ENCODE peak calls at places on chromosomes 13 and 19, in six cellular contexts. K, S, N, O, Y and G are unnamed samples.

GRCh38 chr13:100434010-100434763 is 154.4 kb downstream of the GGACT start:
- DNase-seq in K (no peak), S (peak), N (no peak), O (no peak), Y (no peak), G (no peak)

GRCh38 chr13:40476175-40476958 is 190.1 kb downstream of the FOXO1 start:
- DNase-seq in K (no peak), S (peak), N (no peak), O (no peak), Y (peak), G (no peak)

GRCh38 chr13:21735621-21736401 is 64.9 kb downstream of the FGF9 start:
- DNase-seq in K (no peak), S (peak), N (peak), O (no peak), Y (no peak), G (no peak)

GRCh38 chr13:99467764-99468163 is 33.5 kb upstream of the TM9SF2 start:
- DNase-seq in K (no peak), S (peak), N (no peak), O (no peak), Y (peak), G (no peak)

GRCh38 chr13:107075576-107075975 is 507.6 kb upstream of the ARGLU1 start:
- DNase-seq in K (no peak), S (no peak), N (no peak), O (no peak), Y (no peak), G (no peak)

GRCh38 chr13:23627419-23627818 is 57.2 kb downstream of the TNFRSF19 start:
- DNase-seq in K (no peak), S (no peak), N (no peak), O (no peak), Y (no peak), G (no peak)

GRCh38 chr13:28355822-28356371 is 139.0 kb downstream of the FLT1 start:
- DNase-seq in K (no peak), S (peak), N (no peak), O (no peak), Y (peak), G (no peak)

GRCh38 chr19:4361152-4362037 is 18.0 kb downstream of the MPND start:
- DNase-seq in K (no peak), S (peak), N (no peak), O (no peak), Y (no peak), G (no peak)

GRCh38 chr13:20713014-20713376 is 9.5 kb downstream of the IL17D start:
- DNase-seq in K (no peak), S (peak), N (no peak), O (no peak), Y (no peak), G (no peak)

GRCh38 chr13:19985219-19985556 is 26.7 kb downstream of the ZMYM2 start:
- DNase-seq in K (no peak), S (no peak), N (no peak), O (no peak), Y (no peak), G (no peak)

GRCh38 chr13:110713981-110714797 is 689 bp downstream of the ING1 start:
- DNase-seq in K (peak), S (peak), N (peak), O (no peak), Y (peak), G (peak)

GRCh38 chr19:10378124-10378523 is 2.2 kb downstream of the TYK2 start:
- DNase-seq in K (no peak), S (no peak), N (no peak), O (no peak), Y (no peak), G (no peak)

GRCh38 chr19:41705393-41706174 is 2.8 kb upstream of the CEACAM5 start:
- DNase-seq in K (no peak), S (peak), N (no peak), O (no peak), Y (no peak), G (no peak)

GRCh38 chr19:3075605-3076431 is 13.5 kb upstream of the TLE5 start:
- DNase-seq in K (peak), S (peak), N (no peak), O (peak), Y (no peak), G (peak)

GRCh38 chr19:12799723-12800343 is 1.8 kb downstream of the PRDX2 start:
- DNase-seq in K (no peak), S (no peak), N (no peak), O (no peak), Y (no peak), G (no peak)

GRCh38 chr13:95564948-95565347 is 12.4 kb downstream of the CLDN10 start:
- DNase-seq in K (no peak), S (peak), N (no peak), O (no peak), Y (peak), G (no peak)

GRCh38 chr13:44972956-44973581 is 16.2 kb downstream of the NUFIP1 start:
- DNase-seq in K (no peak), S (peak), N (no peak), O (no peak), Y (peak), G (no peak)

GRCh38 chr19:51926784-51927741 is at the start of gene ZNF613:
- DNase-seq in K (peak), S (peak), N (peak), O (peak), Y (peak), G (peak)

GRCh38 chr19:39448271-39448670 is 2.9 kb downstream of the SUPT5H start:
- DNase-seq in K (no peak), S (peak), N (no peak), O (no peak), Y (no peak), G (no peak)

GRCh38 chr13:95643814-95644598 is 500 bp downstream of the DZIP1 start:
- DNase-seq in K (no peak), S (peak), N (peak), O (no peak), Y (no peak), G (peak)

GRCh38 chr13:71644579-71644978 is 222.4 kb downstream of the DACH1 start:
- DNase-seq in K (no peak), S (no peak), N (no peak), O (no peak), Y (no peak), G (no peak)

GRCh38 chr19:18419195-18419698 is at the start of gene SSBP4:
- DNase-seq in K (peak), S (peak), N (peak), O (peak), Y (peak), G (peak)

GRCh38 chr13:110524484-110525254 is 36.9 kb downstream of the RAB20 start:
- DNase-seq in K (peak), S (no peak), N (peak), O (no peak), Y (no peak), G (no peak)

GRCh38 chr13:109840201-109840892 is 54.0 kb upstream of the IRS2 start:
- DNase-seq in K (no peak), S (peak), N (no peak), O (peak), Y (no peak), G (peak)

GRCh38 chr13:23867027-23867491 is 22.1 kb downstream of the MIPEP start:
- DNase-seq in K (no peak), S (peak), N (no peak), O (no peak), Y (no peak), G (peak)

GRCh38 chr19:12806242-12807131 is at the start of gene RNASEH2A:
- DNase-seq in K (peak), S (peak), N (peak), O (peak), Y (peak), G (peak)

GRCh38 chr13:30376426-30377311 is 45.6 kb upstream of the UBE2L5 start:
- DNase-seq in K (peak), S (no peak), N (no peak), O (peak), Y (no peak), G (no peak)